ENCODE peak calls at places on chromosomes 6 and 20, in six cellular contexts. F is activated CD4-positive, alpha-beta T cell treated with anti-CD3 and anti-CD28 coated beads for 1 hour; N is ELR; S is posterior cingulate gyrus; H is IMR-90; G is ascending aorta. O is an unnamed sample.

GRCh38 chr20:23446505-23446904 is 6.2 kb downstream of the CST11 start:
- DNase-seq in H (peak), G (no peak), F (no peak), S (peak), N (peak), O (peak)

GRCh38 chr20:64106981-64107735 is at the start of gene NPBWR2:
- DNase-seq in N (no peak), S (peak), F (no peak), H (no peak), G (peak), O (peak)

GRCh38 chr20:33465536-33466302 is 22.2 kb upstream of the SNTA1 start:
- DNase-seq in H (no peak), S (peak), G (no peak), N (no peak), F (no peak), O (peak)

GRCh38 chr20:4919047-4919704 is 82.1 kb downstream of the SLC23A2 start:
- DNase-seq in F (no peak), H (no peak), S (no peak), G (no peak), N (no peak), O (no peak)

GRCh38 chr6:137211910-137212309 is 7.3 kb downstream of the IFNGR1 start:
- DNase-seq in G (no peak), H (no peak), F (no peak), N (no peak), S (no peak), O (no peak)

GRCh38 chr20:35404614-35405259 is 7.0 kb downstream of the UQCC1 start:
- DNase-seq in F (no peak), G (no peak), N (no peak), S (no peak), H (no peak), O (no peak)

GRCh38 chr20:63317601-63318291 is 24.8 kb downstream of the COL20A1 start:
- DNase-seq in H (no peak), S (peak), N (no peak), G (peak), F (no peak), O (no peak)

GRCh38 chr20:45347936-45348809 is at the start of gene SDC4:
- DNase-seq in S (no peak), G (peak), N (peak), F (peak), H (peak), O (no peak)

GRCh38 chr20:1702288-1702687 is 44.7 kb upstream of the SIRPG start:
- DNase-seq in F (no peak), S (no peak), N (peak), G (no peak), H (no peak), O (no peak)

GRCh38 chr6:79762370-79762769 is 131.2 kb downstream of the SH3BGRL2 start:
- DNase-seq in N (peak), S (no peak), H (no peak), G (no peak), F (no peak), O (no peak)

GRCh38 chr6:157245486-157245885 is 77.8 kb downstream of the TMEM242 start:
- DNase-seq in H (no peak), G (no peak), N (no peak), F (no peak), S (peak), O (no peak)

GRCh38 chr20:19986419-19986818 is 30.7 kb upstream of the NAA20 start:
- DNase-seq in F (no peak), H (peak), N (peak), G (no peak), S (no peak), O (no peak)